ENCODE peak calls at places on chromosomes 16 and 17, in ten cellular contexts. J, R, K, V, W, Z, I, Q, C and F are unnamed samples.

GRCh38 chr16:50102046-50102756 is 36.4 kb downstream of the HEATR3 start:
- DNase-seq in J (no peak), R (no peak), K (peak; percentile 64), V (peak; percentile 42), W (no peak), Z (no peak), I (no peak), Q (no peak), C (peak; percentile 89), F (no peak)

GRCh38 chr16:85906349-85906748 is 7.4 kb downstream of the IRF8 start:
- DNase-seq in J (no peak), R (no peak), K (no peak), V (no peak), W (no peak), Z (no peak), I (no peak), Q (no peak), C (no peak), F (no peak)

GRCh38 chr16:83187404-83187803 is 560.6 kb downstream of the CDH13 start:
- DNase-seq in J (no peak), R (no peak), K (peak; percentile 28), V (peak; percentile 89), W (peak; percentile 57), Z (no peak), I (no peak), Q (no peak), C (peak; percentile 88), F (no peak)

GRCh38 chr16:56424404-56424765 is 960 bp downstream of the AMFR start:
- DNase-seq in J (no peak), R (no peak), K (no peak), V (peak; percentile 30), W (no peak), Z (no peak), I (no peak), Q (no peak), C (peak; percentile 12), F (no peak)

GRCh38 chr17:50565559-50566350 is 5.2 kb downstream of the CACNA1G start:
- DNase-seq in J (no peak), R (no peak), K (no peak), V (peak; percentile 65), W (no peak), Z (no peak), I (no peak), Q (no peak), C (no peak), F (no peak)

GRCh38 chr17:67258836-67259468 is 14.0 kb upstream of the HELZ start:
- DNase-seq in J (no peak), R (no peak), K (no peak), V (no peak), W (no peak), Z (no peak), I (no peak), Q (no peak), C (no peak), F (no peak)

GRCh38 chr16:52528393-52529080 is 18.4 kb downstream of the TOX3 start:
- DNase-seq in J (no peak), R (no peak), K (no peak), V (no peak), W (no peak), Z (no peak), I (no peak), Q (no peak), C (no peak), F (no peak)

GRCh38 chr16:59067207-59067606 is 333.1 kb upstream of the GOT2 start:
- DNase-seq in J (no peak), R (no peak), K (no peak), V (peak; percentile 43), W (no peak), Z (no peak), I (no peak), Q (no peak), C (peak; percentile 12), F (no peak)

GRCh38 chr17:65657251-65657828 is 95.9 kb upstream of the AXIN2 start:
- DNase-seq in J (no peak), R (no peak), K (no peak), V (no peak), W (no peak), Z (no peak), I (no peak), Q (no peak), C (no peak), F (no peak)

GRCh38 chr16:86018487-86018886 is 119.5 kb downstream of the IRF8 start:
- DNase-seq in J (no peak), R (no peak), K (no peak), V (peak; percentile 66), W (no peak), Z (no peak), I (no peak), Q (peak; percentile 72), C (peak; percentile 37), F (no peak)